ENCODE peak calls at places on chromosome X, in ten cellular contexts. I is pancreas, N is foreskin fibroblast, P is cardiac muscle cell, G is neural progenitor cell, O is choroid plexus epithelial cell, K is mammary epithelial cell, L is HAP-1, X is GM23248, R is left ventricle myocardium inferior. S is an unnamed sample.

GRCh38 chrX:99750721-99751120 is 659.4 kb downstream of the PCDH19 start:
- DNase-seq in I (no peak), K (no peak), G (no peak), R (no peak), P (no peak), L (no peak), N (no peak), X (no peak), O (no peak), S (no peak)

GRCh38 chrX:139882299-139882698 is 50.6 kb downstream of the ATP11C start:
- DNase-seq in R (no peak), L (no peak), N (no peak), G (no peak), O (peak), X (peak), I (no peak), P (peak), K (no peak), S (no peak)

GRCh38 chrX:68917799-68918198 is 89.0 kb downstream of the EFNB1 start:
- DNase-seq in P (no peak), O (no peak), N (no peak), K (no peak), L (no peak), R (no peak), I (no peak), G (peak), X (no peak), S (no peak)

GRCh38 chrX:12013220-12013619 is 125.1 kb upstream of the FRMPD4 start:
- DNase-seq in P (peak), K (peak), G (no peak), X (peak), O (peak), N (peak), I (no peak), L (peak), R (no peak), S (peak)

GRCh38 chrX:135632353-135632752 is 81.1 kb upstream of the CT45A1 start:
- DNase-seq in K (no peak), L (no peak), R (no peak), P (no peak), O (no peak), X (no peak), I (no peak), G (no peak), N (no peak), S (no peak)

GRCh38 chrX:139798701-139799100 is 90.7 kb upstream of the MCF2 start:
- DNase-seq in G (no peak), N (no peak), L (no peak), O (no peak), K (no peak), I (no peak), X (no peak), P (no peak), R (no peak), S (no peak)

GRCh38 chrX:49177338-49177833 is 5.7 kb downstream of the PLP2 start:
- DNase-seq in O (no peak), N (no peak), L (no peak), K (peak), P (no peak), R (no peak), G (no peak), I (no peak), X (no peak), S (peak)

GRCh38 chrX:139596068-139596467 is 65.5 kb downstream of the F9 start:
- DNase-seq in I (no peak), R (no peak), G (peak), L (peak), K (no peak), X (no peak), O (no peak), P (no peak), N (no peak), S (no peak)

GRCh38 chrX:1609311-1609710 is 5.5 kb upstream of the ASMT start:
- DNase-seq in X (no peak), G (no peak), N (no peak), K (no peak), R (no peak), O (no peak), P (no peak), L (no peak), I (no peak), S (no peak)

GRCh38 chrX:40734956-40735317 is 405 bp downstream of the MED14 start:
- DNase-seq in K (no peak), P (no peak), N (no peak), I (no peak), G (no peak), L (no peak), O (peak), R (no peak), X (peak), S (peak)

GRCh38 chrX:72048515-72049455 is 82.9 kb downstream of the RTL5 start:
- DNase-seq in G (no peak), P (no peak), X (no peak), N (no peak), K (no peak), R (no peak), O (no peak), I (no peak), L (peak), S (no peak)

GRCh38 chrX:124507276-124507675 is 160.9 kb downstream of the SH2D1A start:
- DNase-seq in P (no peak), I (no peak), L (no peak), O (no peak), G (no peak), K (peak), N (no peak), R (no peak), X (peak), S (no peak)

GRCh38 chrX:78027798-78028197 is 58.4 kb upstream of the PGAM4 start:
- DNase-seq in L (no peak), R (no peak), K (no peak), O (no peak), I (no peak), P (no peak), N (no peak), X (no peak), G (no peak), S (no peak)

GRCh38 chrX:115341421-115341820 is 51.9 kb downstream of the LUZP4 start:
- DNase-seq in P (no peak), K (no peak), X (no peak), N (no peak), G (no peak), O (no peak), R (no peak), L (no peak), I (no peak), S (no peak)

GRCh38 chrX:109399831-109400230 is 82.1 kb downstream of the GUCY2F start:
- DNase-seq in P (no peak), I (no peak), G (peak), R (no peak), X (no peak), N (no peak), K (no peak), O (no peak), L (no peak), S (no peak)

GRCh38 chrX:119870626-119871131 is 854 bp downstream of the RNF113A start:
- DNase-seq in R (no peak), I (no peak), K (peak), L (peak), P (peak), X (peak), G (peak), O (no peak), N (no peak), S (peak)

GRCh38 chrX:133985164-133986007 is at the start of gene GPC3:
- DNase-seq in P (peak), R (peak), O (peak), K (peak), N (no peak), X (no peak), L (peak), I (peak), G (peak), S (peak)

GRCh38 chrX:71606536-71607216 is 11.6 kb downstream of the CXCR3 start:
- DNase-seq in K (no peak), X (no peak), N (no peak), I (no peak), R (no peak), O (no peak), L (no peak), G (no peak), P (no peak), S (no peak)

GRCh38 chrX:1246816-1247215 is 21.8 kb upstream of the CSF2RA start:
- DNase-seq in R (peak), I (no peak), O (peak), N (peak), K (peak), P (peak), X (peak), G (peak), L (peak), S (peak)

DNA sequence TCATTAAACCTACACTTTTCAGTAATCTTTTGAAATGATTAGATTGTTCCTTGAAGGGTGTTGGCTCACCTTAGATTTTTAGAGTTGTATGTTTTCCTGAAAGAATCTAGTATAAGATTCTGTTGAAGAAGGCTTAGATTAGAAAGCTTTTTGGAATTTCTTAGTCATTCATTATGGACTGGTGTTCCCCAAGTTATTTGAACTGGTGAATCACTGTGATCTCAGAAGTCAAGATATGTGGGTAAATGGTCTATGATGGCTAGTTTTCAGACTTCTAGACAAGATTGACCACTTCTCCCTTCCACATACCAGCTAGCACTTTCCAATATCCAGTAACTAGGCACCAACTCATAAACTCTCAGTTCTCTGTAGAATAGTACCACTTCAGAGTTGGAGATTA is 138.1 kb downstream of the KDM6A start:
- DNase-seq in G (no peak), N (peak), O (peak), P (peak), K (peak), I (no peak), X (peak), L (no peak), R (no peak), S (no peak)
- H3K4me3 ChIP-seq in G (no peak), N (no peak), O (no peak), P (no peak), K (no peak), I (no peak), X (no peak), L (no peak), R (no peak), S (no peak)

GRCh38 chrX:107448625-107449468 is 605 bp upstream of the FRMPD3 start:
- DNase-seq in K (no peak), N (no peak), O (no peak), X (peak), P (no peak), I (no peak), G (peak), L (peak), R (no peak), S (no peak)
- H3K4me3 ChIP-seq in K (peak), N (peak), O (peak), X (peak), P (peak), I (peak), G (peak), L (peak), R (peak), S (peak)

DNA sequence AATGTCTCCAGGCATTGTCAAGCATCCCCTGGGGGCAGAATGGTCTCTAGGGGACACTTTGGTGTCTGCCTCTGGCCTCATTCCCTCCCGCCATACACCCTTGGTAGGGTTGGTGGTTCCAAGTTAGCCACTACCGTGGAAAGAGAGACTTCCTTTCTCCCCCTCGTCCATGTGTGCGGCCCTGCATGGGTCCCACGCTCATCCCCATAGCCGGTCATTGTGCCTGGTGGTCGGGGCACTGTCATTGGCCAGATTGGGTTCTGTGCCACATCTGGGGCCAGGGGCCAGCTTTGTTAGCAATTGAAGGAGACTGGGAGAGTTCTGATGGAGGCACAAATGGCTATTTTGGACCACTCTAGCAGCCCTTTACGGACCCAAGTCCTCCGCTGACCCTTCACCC is 17.3 kb downstream of the CLCN4 start:
- DNase-seq in O (no peak), L (no peak), P (no peak), X (no peak), I (no peak), K (no peak), N (no peak), R (no peak), G (no peak), S (no peak)
- H3K4me3 ChIP-seq in O (no peak), L (no peak), P (no peak), X (no peak), I (no peak), K (no peak), N (no peak), R (no peak), G (no peak), S (no peak)

GRCh38 chrX:54358424-54359211 is 772 bp upstream of the WNK3 start:
- DNase-seq in K (peak), L (peak), P (peak), R (peak), X (peak), O (peak), G (peak), I (peak), N (peak), S (peak)
- H3K4me3 ChIP-seq in K (peak), L (peak), P (peak), R (peak), X (peak), O (peak), G (peak), I (peak), N (peak), S (peak)

DNA sequence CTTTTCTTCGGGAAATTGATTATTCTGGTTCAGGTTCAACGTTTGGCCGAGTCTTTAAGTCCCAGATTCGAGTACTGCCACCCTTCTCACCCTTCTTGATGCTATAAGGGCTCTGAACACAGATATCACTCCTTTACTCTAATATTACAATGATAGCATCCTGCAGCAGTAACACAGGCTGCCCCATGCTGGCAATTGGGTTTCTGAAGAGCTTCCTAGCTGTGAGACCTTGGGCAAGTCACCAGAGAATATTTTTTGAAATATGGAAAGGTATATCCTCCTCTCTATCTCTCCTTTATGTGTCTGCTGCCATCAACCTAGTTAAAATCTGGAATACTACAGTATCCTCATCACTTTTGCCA is 297 bp upstream of the MTMR8 start:
- DNase-seq in K (no peak), I (no peak), G (no peak), P (no peak), N (no peak), L (no peak), X (no peak), O (no peak), R (no peak), S (no peak)
- H3K4me3 ChIP-seq in K (peak), I (peak), G (peak), P (peak), N (no peak), L (peak), X (no peak), O (no peak), R (peak), S (no peak)

DNA sequence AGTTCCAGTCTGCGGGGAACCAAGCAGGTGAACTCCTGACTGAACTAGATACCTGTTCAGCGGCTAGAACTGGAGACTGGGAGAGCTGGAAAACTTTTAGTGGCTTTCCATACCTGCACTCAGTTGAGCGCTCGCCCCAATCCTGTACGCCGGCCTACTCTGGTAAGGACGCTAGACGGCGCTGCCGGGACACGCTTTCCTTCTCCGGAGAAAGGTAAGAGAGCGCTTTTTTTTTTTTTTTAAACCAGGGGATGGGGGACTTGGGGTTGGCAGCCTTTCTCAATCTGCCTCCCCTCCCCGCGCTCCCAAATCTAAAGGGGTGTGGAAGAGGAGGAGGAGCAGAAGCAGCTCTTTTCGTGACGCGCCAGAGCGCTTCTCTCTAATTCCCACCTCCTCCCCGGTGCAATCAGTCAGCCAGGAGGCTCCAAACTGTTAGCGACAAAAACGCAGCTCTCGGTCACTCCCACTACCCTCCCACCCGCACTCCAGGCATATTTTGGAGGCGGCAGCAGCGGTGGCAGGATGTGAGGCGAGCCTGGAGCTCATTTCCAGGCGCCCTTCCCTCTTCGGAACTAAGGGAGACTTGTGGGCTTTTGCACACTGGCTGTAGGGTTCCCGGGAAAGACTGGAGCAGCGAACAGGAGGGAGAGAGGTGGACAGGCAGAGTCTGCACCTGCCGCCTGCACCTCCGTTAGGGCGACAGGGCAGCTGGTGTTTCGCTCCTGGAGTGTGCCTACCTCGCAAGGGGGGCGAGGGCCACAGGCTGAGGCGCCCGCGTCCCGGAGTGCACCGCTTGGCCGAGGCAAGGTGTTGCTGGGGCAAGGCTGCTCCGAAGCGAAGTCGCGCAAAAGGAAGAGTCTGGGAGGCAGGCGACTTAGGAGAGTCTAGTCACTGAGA is at the start of gene IL1RAPL2:
- DNase-seq in K (peak), X (peak), L (peak), R (no peak), P (peak), I (peak), N (no peak), O (peak), G (peak), S (peak)
- H3K4me3 ChIP-seq in K (peak), X (no peak), L (no peak), R (peak), P (peak), I (peak), N (no peak), O (no peak), G (peak), S (peak)

GRCh38 chrX:103666202-103667107 is 20.0 kb downstream of the MORF4L2 start:
- DNase-seq in P (no peak), X (peak), L (no peak), N (no peak), O (no peak), G (no peak), I (no peak), R (no peak), K (peak), S (no peak)
- H3K4me3 ChIP-seq in P (no peak), X (no peak), L (no peak), N (no peak), O (no peak), G (no peak), I (no peak), R (no peak), K (no peak), S (no peak)

GRCh38 chrX:66074920-66075879 is 35.3 kb upstream of the VSIG4 start:
- DNase-seq in G (no peak), R (peak), P (peak), K (no peak), O (no peak), X (no peak), L (no peak), I (no peak), N (no peak), S (no peak)
- H3K4me3 ChIP-seq in G (no peak), R (no peak), P (no peak), K (no peak), O (no peak), X (no peak), L (no peak), I (no peak), N (no peak), S (no peak)

DNA sequence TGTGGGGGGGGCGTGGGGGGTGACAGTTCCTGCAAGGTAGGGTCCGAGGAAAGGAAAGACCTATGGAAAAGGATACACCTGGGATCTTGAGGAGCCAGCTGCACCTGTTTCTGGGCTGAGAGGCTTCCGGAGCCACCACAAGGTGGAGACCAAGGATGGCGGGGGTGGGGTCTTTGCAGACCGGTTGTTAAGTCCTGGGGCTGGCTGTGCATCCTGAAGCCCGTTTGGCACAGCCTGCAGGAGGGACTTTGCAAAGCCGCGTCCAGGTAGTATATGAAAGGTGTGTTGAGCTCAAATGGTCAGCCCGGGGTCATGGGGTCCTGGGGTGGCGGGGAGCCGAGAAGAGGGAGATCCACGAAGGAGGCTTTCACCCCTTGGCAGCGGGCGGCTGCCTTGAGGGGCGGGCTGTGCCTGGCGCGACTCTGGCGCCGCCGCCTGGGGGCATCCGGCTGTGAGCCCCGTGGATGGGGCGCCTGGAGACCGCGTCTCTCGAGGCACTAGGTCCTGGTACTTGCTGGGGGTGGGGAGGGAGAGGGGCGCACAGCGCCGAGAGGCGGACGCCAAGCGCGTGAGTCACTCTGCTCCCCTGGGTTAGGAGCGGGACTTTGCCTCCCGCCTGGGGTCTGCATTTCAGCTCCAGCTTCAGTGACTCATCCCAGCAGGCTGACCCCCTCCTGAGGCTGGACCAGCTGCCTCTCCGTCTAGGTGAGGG is 58.2 kb upstream of the DYNLT3 start:
- DNase-seq in N (no peak), I (peak), X (peak), G (peak), K (no peak), P (peak), O (peak), L (peak), R (no peak), S (peak)
- H3K4me3 ChIP-seq in N (peak), I (peak), X (peak), G (peak), K (peak), P (peak), O (peak), L (no peak), R (peak), S (peak)

S was measured in fibroblast of villous mesenchyme.